ENCODE peak calls at places on chromosomes 12 and 14, in nine cellular contexts. O is fibroblast of lung, B is endothelial cell of umbilical vein, P is gastrocnemius medialis, D is Peyer's patch, T is sigmoid colon, W is colonic mucosa, Z is IMR-90, H is tibial nerve. A is an unnamed sample.

GRCh38 chr12:67855103-67855502 is 134.1 kb upstream of the IFNG-AS1 start:
- DNase-seq in O (no peak), P (no peak), Z (no peak), H (no peak), W (no peak), B (no peak), T (no peak), D (no peak), A (no peak)

GRCh38 chr12:102426599-102427541 is 53.5 kb downstream of the IGF1 start:
- DNase-seq in B (no peak), H (no peak), P (peak; percentile 46), D (no peak), T (no peak), W (no peak), O (peak; percentile 54), Z (peak; percentile 51), A (no peak)

GRCh38 chr12:132724506-132725220 is 14.0 kb downstream of the PGAM5 start:
- DNase-seq in H (no peak), P (no peak), D (no peak), T (no peak), O (no peak), Z (no peak), B (no peak), W (no peak), A (no peak)

GRCh38 chr12:14773685-14774073 is 29.6 kb downstream of the WBP11 start:
- DNase-seq in P (peak; percentile 27), O (no peak), H (no peak), W (no peak), T (no peak), B (no peak), Z (no peak), D (peak; percentile 72), A (no peak)

GRCh38 chr14:79161576-79161975 is 991.4 kb downstream of the NRXN3 start:
- DNase-seq in B (peak; percentile 23), T (no peak), W (no peak), D (no peak), H (no peak), O (peak; percentile 48), Z (peak; percentile 56), P (no peak), A (peak; percentile 3)

GRCh38 chr12:59036973-59037807 is 116.9 kb upstream of the LRIG3 start:
- DNase-seq in B (peak; percentile 16), D (no peak), H (no peak), T (no peak), O (no peak), W (no peak), P (no peak), Z (peak; percentile 61), A (no peak)

GRCh38 chr12:57005980-57006808 is at the start of gene ZBTB39:
- DNase-seq in W (peak; percentile 51), H (no peak), O (peak; percentile 45), P (peak; percentile 35), B (peak; percentile 37), T (peak; percentile 72), Z (peak; percentile 35), D (peak; percentile 77), A (no peak)

GRCh38 chr14:35878272-35879140 is 52.4 kb downstream of the BRMS1L start:
- DNase-seq in P (peak; percentile 17), Z (peak; percentile 93), B (peak; percentile 89), H (no peak), D (no peak), O (peak; percentile 95), W (peak; percentile 71), T (no peak), A (peak; percentile 68)

GRCh38 chr14:103332143-103332919 is 1.7 kb upstream of the EIF5 start:
- DNase-seq in O (no peak), B (no peak), T (no peak), Z (no peak), P (no peak), D (no peak), W (no peak), H (no peak), A (no peak)

GRCh38 chr12:49189731-49190314 is 943 bp upstream of the TUBA1A start:
- DNase-seq in D (no peak), H (no peak), P (no peak), W (no peak), B (peak; percentile 55), T (no peak), O (no peak), Z (no peak), A (no peak)

GRCh38 chr12:49190317-49190716 is 1.4 kb upstream of the TUBA1A start:
- DNase-seq in T (no peak), Z (no peak), O (no peak), B (no peak), D (no peak), H (no peak), P (no peak), W (no peak), A (no peak)

GRCh38 chr12:49187184-49187583 is 1.7 kb downstream of the TUBA1A start:
- DNase-seq in O (peak; percentile 81), Z (peak; percentile 61), W (peak; percentile 29), T (peak; percentile 81), P (no peak), B (peak; percentile 50), D (no peak), H (peak; percentile 56), A (no peak)

GRCh38 chr12:49188205-49188915 is 520 bp downstream of the TUBA1A start:
- DNase-seq in P (peak; percentile 64), D (peak; percentile 71), T (peak; percentile 92), H (peak; percentile 77), O (peak; percentile 79), W (peak; percentile 89), Z (peak; percentile 42), B (peak; percentile 65), A (no peak)

DNA sequence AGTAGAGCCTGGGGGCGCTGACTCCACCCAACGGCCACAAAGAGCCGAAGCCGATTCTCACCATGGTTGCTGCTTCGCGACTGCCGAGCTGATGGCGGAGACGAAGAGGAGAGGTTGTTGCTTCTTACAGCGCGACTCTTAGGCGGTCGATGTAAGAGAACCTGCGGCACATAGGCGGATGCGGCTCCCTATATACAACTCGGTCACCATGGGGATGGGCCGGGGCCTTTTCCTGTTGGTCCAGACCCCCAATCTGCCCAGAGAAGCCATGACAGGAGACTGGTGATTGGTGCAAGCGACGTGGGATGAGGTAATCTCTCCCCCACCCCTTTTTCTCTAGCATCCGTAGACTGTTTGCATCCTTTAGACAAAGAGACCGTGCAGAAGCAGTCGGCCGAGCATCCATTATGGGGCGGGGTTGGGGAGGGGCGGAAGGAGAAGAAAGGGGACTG is at the start of gene TUBA1A:
- DNase-seq in P (peak; percentile 77), Z (peak; percentile 100), T (peak; percentile 99), H (peak; percentile 86), B (peak; percentile 99), W (peak; percentile 84), D (peak; percentile 74), O (peak; percentile 100), A (peak; percentile 99)
- H3K4me3 ChIP-seq in P (peak within 1 kb of the TSS; percentile 71), Z (peak within 1 kb of the TSS; percentile 67), T (peak within 1 kb of the TSS; percentile 94), H (peak within 1 kb of the TSS; percentile 100), B (peak within 1 kb of the TSS; percentile 74), W (peak within 1 kb of the TSS; percentile 55), D (peak within 1 kb of the TSS; percentile 77), O (peak within 1 kb of the TSS; percentile 87), A (peak within 1 kb of the TSS; percentile 94)

DNA sequence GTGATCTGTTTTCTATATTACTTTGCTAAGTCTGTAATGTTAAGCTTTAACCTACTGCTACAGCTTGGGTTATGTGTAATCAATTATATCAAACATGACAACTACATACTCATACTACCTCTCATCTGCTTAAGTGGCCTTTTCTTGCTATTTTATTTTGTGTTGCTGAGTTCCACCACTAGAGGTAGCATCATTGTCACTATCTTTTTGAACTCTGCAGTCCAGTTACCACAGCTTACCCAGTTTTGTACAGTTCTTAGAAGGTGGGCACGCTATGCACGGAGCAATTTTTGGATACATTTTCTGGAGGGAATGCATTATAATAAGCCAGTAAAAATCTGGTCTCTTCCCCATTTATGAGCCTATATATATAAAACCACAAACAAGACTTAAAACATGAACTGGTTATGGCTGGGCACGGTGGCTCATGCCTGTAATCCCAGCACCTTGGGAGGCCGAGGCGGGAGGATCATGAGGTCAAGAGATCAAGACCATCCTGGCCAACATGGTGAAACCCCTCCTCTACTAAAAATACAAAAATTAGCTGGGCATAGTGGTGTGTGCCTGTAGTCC is 48.5 kb downstream of the SAV1 start:
- DNase-seq in O (peak; percentile 71), T (no peak), W (no peak), B (peak; percentile 70), D (no peak), P (no peak), Z (peak; percentile 65), H (no peak), A (no peak)
- TF ChIP-seq CTCF in O (peak; percentile 61), T (no peak), W (peak; percentile 29), B (peak; percentile 37), D (peak; percentile 62), P (peak; percentile 53), Z (peak; percentile 62), H (peak; percentile 23), A (peak; percentile 71)

GRCh38 chr12:107513184-107513583 is 172.4 kb upstream of the PWP1 start:
- DNase-seq in B (no peak), Z (no peak), D (no peak), O (no peak), W (no peak), T (no peak), P (no peak), H (no peak), A (no peak)
- H3K27ac ChIP-seq in B (no peak overlapping the region), Z (no peak overlapping the region), D (no peak overlapping the region), O (no peak overlapping the region), W (no peak overlapping the region), T (no peak overlapping the region), P (no peak overlapping the region), H (no peak overlapping the region), A (no peak overlapping the region)

GRCh38 chr12:54384591-54385041 is at the start of gene ZNF385A:
- DNase-seq in T (no peak), W (no peak), Z (no peak), D (no peak), O (no peak), P (no peak), H (no peak), B (no peak), A (no peak)
- H3K4me3 ChIP-seq in T (no peak within 1 kb of the TSS), W (no peak within 1 kb of the TSS), Z (no peak within 1 kb of the TSS), D (no peak within 1 kb of the TSS), O (no peak within 1 kb of the TSS), P (peak within 1 kb of the TSS; percentile 31), H (no peak within 1 kb of the TSS), B (no peak within 1 kb of the TSS), A (no peak within 1 kb of the TSS)